ENCODE peak calls at places on chromosomes 6 and 20, in seven cellular contexts. One of them, this sample, is unnamed.

GRCh38 chr6:31383149-31383548 is 20.2 kb upstream of the MICA start:
- DNase-seq in Karpas-422: no peak
- DNase-seq in right lobe of liver: no peak
- DNase-seq in mesendoderm: no peak
- DNase-seq in heart left ventricle: no peak
- DNase-seq in adrenal gland: peak; percentile 49
- DNase-seq in suprapubic skin: no peak
- DNase-seq in this sample: no peak

GRCh38 chr20:13771853-13772453 is 12.8 kb downstream of the ESF1 start:
- DNase-seq in mesendoderm: peak; percentile 8
- DNase-seq in heart left ventricle: no peak
- DNase-seq in right lobe of liver: no peak
- DNase-seq in adrenal gland: no peak
- DNase-seq in Karpas-422: peak; percentile 79
- DNase-seq in suprapubic skin: no peak
- DNase-seq in this sample: no peak

GRCh38 chr20:53664121-53664520 is 70.5 kb upstream of the ZNF217 start:
- DNase-seq in Karpas-422: no peak
- DNase-seq in mesendoderm: no peak
- DNase-seq in heart left ventricle: no peak
- DNase-seq in suprapubic skin: no peak
- DNase-seq in adrenal gland: no peak
- DNase-seq in right lobe of liver: no peak
- DNase-seq in this sample: no peak

GRCh38 chr6:103672169-103672568 is 1187.5 kb downstream of the HACE1 start:
- DNase-seq in adrenal gland: no peak
- DNase-seq in heart left ventricle: no peak
- DNase-seq in suprapubic skin: no peak
- DNase-seq in mesendoderm: peak; percentile 26
- DNase-seq in right lobe of liver: no peak
- DNase-seq in Karpas-422: peak; percentile 62
- DNase-seq in this sample: no peak

GRCh38 chr6:151063339-151063738 is 176.4 kb upstream of the AKAP12 start:
- DNase-seq in heart left ventricle: no peak
- DNase-seq in right lobe of liver: no peak
- DNase-seq in suprapubic skin: no peak
- DNase-seq in Karpas-422: no peak
- DNase-seq in adrenal gland: no peak
- DNase-seq in mesendoderm: no peak
- DNase-seq in this sample: no peak

GRCh38 chr20:4946585-4947378 is 54.5 kb downstream of the SLC23A2 start:
- DNase-seq in right lobe of liver: no peak
- DNase-seq in heart left ventricle: no peak
- DNase-seq in suprapubic skin: no peak
- DNase-seq in mesendoderm: no peak
- DNase-seq in adrenal gland: no peak
- DNase-seq in Karpas-422: no peak
- DNase-seq in this sample: peak; percentile 30

GRCh38 chr20:58906894-58907293 is 54.4 kb downstream of the GNAS start:
- DNase-seq in adrenal gland: peak; percentile 18
- DNase-seq in heart left ventricle: no peak
- DNase-seq in right lobe of liver: no peak
- DNase-seq in Karpas-422: peak; percentile 51
- DNase-seq in suprapubic skin: no peak
- DNase-seq in mesendoderm: no peak
- DNase-seq in this sample: no peak

GRCh38 chr6:144349690-144350132 is 64.6 kb downstream of the UTRN start:
- DNase-seq in adrenal gland: peak; percentile 46
- DNase-seq in heart left ventricle: no peak
- DNase-seq in mesendoderm: no peak
- DNase-seq in suprapubic skin: no peak
- DNase-seq in right lobe of liver: no peak
- DNase-seq in Karpas-422: no peak
- DNase-seq in this sample: no peak

GRCh38 chr6:98824907-98825601 is 9.3 kb upstream of the POU3F2 start:
- DNase-seq in suprapubic skin: no peak
- DNase-seq in adrenal gland: no peak
- DNase-seq in mesendoderm: peak; percentile 67
- DNase-seq in right lobe of liver: no peak
- DNase-seq in heart left ventricle: no peak
- DNase-seq in Karpas-422: no peak
- DNase-seq in this sample: no peak

GRCh38 chr6:152727507-152727906 is 23.1 kb upstream of the VIP start:
- DNase-seq in right lobe of liver: no peak
- DNase-seq in suprapubic skin: no peak
- DNase-seq in Karpas-422: no peak
- DNase-seq in heart left ventricle: no peak
- DNase-seq in adrenal gland: no peak
- DNase-seq in mesendoderm: peak; percentile 43
- DNase-seq in this sample: no peak

GRCh38 chr6:68777956-68778355 is 142.9 kb downstream of the ADGRB3 start:
- DNase-seq in mesendoderm: no peak
- DNase-seq in right lobe of liver: no peak
- DNase-seq in suprapubic skin: no peak
- DNase-seq in adrenal gland: peak; percentile 10
- DNase-seq in Karpas-422: no peak
- DNase-seq in heart left ventricle: peak; percentile 46
- DNase-seq in this sample: no peak

GRCh38 chr20:64156136-64156885 is 7.9 kb upstream of the MYT1 start:
- DNase-seq in suprapubic skin: no peak
- DNase-seq in right lobe of liver: no peak
- DNase-seq in Karpas-422: no peak
- DNase-seq in mesendoderm: no peak
- DNase-seq in heart left ventricle: no peak
- DNase-seq in adrenal gland: no peak
- DNase-seq in this sample: no peak

GRCh38 chr20:22559711-22560305 is 24.6 kb downstream of the FOXA2 start:
- DNase-seq in Karpas-422: no peak
- DNase-seq in right lobe of liver: no peak
- DNase-seq in suprapubic skin: no peak
- DNase-seq in mesendoderm: no peak
- DNase-seq in heart left ventricle: no peak
- DNase-seq in adrenal gland: no peak
- DNase-seq in this sample: no peak

GRCh38 chr20:24960302-24960801 is 11.3 kb downstream of the CST7 start:
- DNase-seq in heart left ventricle: no peak
- DNase-seq in right lobe of liver: peak; percentile 39
- DNase-seq in adrenal gland: no peak
- DNase-seq in mesendoderm: no peak
- DNase-seq in Karpas-422: no peak
- DNase-seq in suprapubic skin: no peak
- DNase-seq in this sample: peak; percentile 44

DNA sequence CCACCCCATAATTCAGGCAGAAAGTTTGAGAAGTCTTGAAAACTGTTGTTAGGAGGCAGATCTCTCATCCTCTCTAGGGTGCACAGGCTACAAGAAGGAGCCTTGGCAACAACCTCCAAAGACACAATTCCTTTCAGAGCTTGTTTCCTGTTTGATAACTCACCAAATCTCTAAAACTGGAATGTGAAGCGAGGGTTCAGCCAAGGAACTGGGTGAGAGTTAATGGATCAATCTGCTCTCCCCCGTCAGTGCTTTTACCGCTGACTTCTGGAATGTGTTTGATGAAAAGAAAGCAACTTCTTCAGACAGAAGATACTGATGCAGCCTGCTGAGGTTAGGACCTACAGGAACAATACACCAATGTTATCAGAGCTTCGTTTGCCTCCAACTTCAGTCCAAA is 171.8 kb upstream of the BMP2 start:
- DNase-seq in suprapubic skin: no peak
- DNase-seq in Karpas-422: no peak
- DNase-seq in mesendoderm: peak; percentile 41
- DNase-seq in heart left ventricle: no peak
- DNase-seq in adrenal gland: peak; percentile 6
- DNase-seq in right lobe of liver: no peak
- DNase-seq in this sample: no peak
- H3K4me3 ChIP-seq in suprapubic skin: no peak overlapping the region
- H3K4me3 ChIP-seq in Karpas-422: no peak overlapping the region
- H3K4me3 ChIP-seq in mesendoderm: no peak overlapping the region
- H3K4me3 ChIP-seq in heart left ventricle: no peak overlapping the region
- H3K4me3 ChIP-seq in adrenal gland: no peak overlapping the region
- H3K4me3 ChIP-seq in right lobe of liver: no peak overlapping the region
- H3K4me3 ChIP-seq in this sample: no peak overlapping the region

GRCh38 chr6:20575125-20575524 is 40.9 kb downstream of the CDKAL1 start:
- DNase-seq in adrenal gland: no peak
- DNase-seq in Karpas-422: no peak
- DNase-seq in suprapubic skin: no peak
- DNase-seq in right lobe of liver: no peak
- DNase-seq in mesendoderm: peak; percentile 37
- DNase-seq in heart left ventricle: no peak
- DNase-seq in this sample: no peak

GRCh38 chr6:20572288-20572687 is 38.0 kb downstream of the CDKAL1 start:
- DNase-seq in mesendoderm: no peak
- DNase-seq in Karpas-422: no peak
- DNase-seq in adrenal gland: no peak
- DNase-seq in right lobe of liver: no peak
- DNase-seq in heart left ventricle: no peak
- DNase-seq in suprapubic skin: no peak
- DNase-seq in this sample: no peak

GRCh38 chr6:20572940-20573339 is 38.7 kb downstream of the CDKAL1 start:
- DNase-seq in heart left ventricle: no peak
- DNase-seq in right lobe of liver: no peak
- DNase-seq in mesendoderm: peak; percentile 21
- DNase-seq in adrenal gland: peak; percentile 30
- DNase-seq in suprapubic skin: no peak
- DNase-seq in Karpas-422: no peak
- DNase-seq in this sample: no peak

GRCh38 chr6:20575691-20576451 is 41.6 kb downstream of the CDKAL1 start:
- DNase-seq in suprapubic skin: no peak
- DNase-seq in right lobe of liver: no peak
- DNase-seq in adrenal gland: no peak
- DNase-seq in mesendoderm: peak; percentile 71
- DNase-seq in Karpas-422: no peak
- DNase-seq in heart left ventricle: no peak
- DNase-seq in this sample: no peak

DNA sequence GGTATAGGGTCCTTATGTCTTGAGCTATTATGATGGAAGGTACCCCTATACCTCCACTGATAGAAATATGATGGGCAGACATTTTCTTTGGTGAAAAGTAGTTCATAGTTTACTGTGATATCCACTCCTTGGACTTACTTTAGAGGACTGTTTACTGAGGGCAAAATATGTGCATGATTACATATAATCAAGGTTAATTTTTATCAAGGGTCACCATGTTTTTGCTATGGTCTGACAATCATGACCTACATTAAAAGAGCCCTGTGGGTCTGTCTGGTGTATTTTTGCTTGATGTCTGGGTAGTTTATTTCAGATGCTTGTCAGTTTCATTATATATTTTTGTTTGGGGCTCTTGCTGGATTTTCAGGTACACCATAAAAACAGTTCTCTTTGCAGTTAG is 40.1 kb downstream of the CDKAL1 start:
- DNase-seq in heart left ventricle: no peak
- DNase-seq in adrenal gland: no peak
- DNase-seq in Karpas-422: no peak
- DNase-seq in suprapubic skin: no peak
- DNase-seq in right lobe of liver: no peak
- DNase-seq in mesendoderm: no peak
- DNase-seq in this sample: no peak
- H3K36me3 ChIP-seq in heart left ventricle: peaks cover 23% of the 10 kb centered on the region
- H3K36me3 ChIP-seq in adrenal gland: no peaks in the 10 kb centered on the region
- H3K36me3 ChIP-seq in Karpas-422: peaks cover 3% of the 10 kb centered on the region
- H3K36me3 ChIP-seq in suprapubic skin: peaks cover 18% of the 10 kb centered on the region
- H3K36me3 ChIP-seq in right lobe of liver: no peaks in the 10 kb centered on the region
- H3K36me3 ChIP-seq in mesendoderm: no peaks in the 10 kb centered on the region
- H3K36me3 ChIP-seq in this sample: peaks cover 13% of the 10 kb centered on the region

DNA sequence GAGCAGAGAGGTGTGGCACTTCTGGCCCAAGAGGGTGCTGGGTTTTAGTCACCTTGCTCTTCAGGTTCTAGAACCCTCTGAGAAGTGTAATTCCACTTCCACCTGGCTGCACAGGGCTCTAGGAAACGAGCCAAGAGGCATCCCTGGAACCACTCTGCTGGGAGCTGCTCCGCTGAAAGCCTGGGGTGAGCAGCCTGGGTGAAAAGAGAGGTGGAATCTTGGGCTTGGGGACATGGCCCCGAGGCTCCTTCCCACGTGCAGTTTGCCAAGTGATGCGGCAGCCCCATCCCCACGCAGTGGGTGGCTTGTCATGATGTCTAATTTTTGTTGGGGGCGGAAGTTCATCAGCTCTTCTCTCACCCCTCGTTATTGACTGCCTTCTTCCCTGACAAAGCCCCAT is 32.8 kb downstream of the PPP1R16B start:
- DNase-seq in Karpas-422: no peak
- DNase-seq in adrenal gland: no peak
- DNase-seq in mesendoderm: no peak
- DNase-seq in heart left ventricle: no peak
- DNase-seq in suprapubic skin: no peak
- DNase-seq in right lobe of liver: no peak
- DNase-seq in this sample: no peak
- H3K4me1 ChIP-seq in Karpas-422: peaks cover 17% of the 10 kb centered on the region
- H3K4me1 ChIP-seq in adrenal gland: peaks cover 4% of the 10 kb centered on the region
- H3K4me1 ChIP-seq in mesendoderm: no peaks in the 10 kb centered on the region
- H3K4me1 ChIP-seq in heart left ventricle: no peaks in the 10 kb centered on the region
- H3K4me1 ChIP-seq in suprapubic skin: no peaks in the 10 kb centered on the region
- H3K4me1 ChIP-seq in right lobe of liver: no peaks in the 10 kb centered on the region
- H3K4me1 ChIP-seq in this sample: no peaks in the 10 kb centered on the region

DNA sequence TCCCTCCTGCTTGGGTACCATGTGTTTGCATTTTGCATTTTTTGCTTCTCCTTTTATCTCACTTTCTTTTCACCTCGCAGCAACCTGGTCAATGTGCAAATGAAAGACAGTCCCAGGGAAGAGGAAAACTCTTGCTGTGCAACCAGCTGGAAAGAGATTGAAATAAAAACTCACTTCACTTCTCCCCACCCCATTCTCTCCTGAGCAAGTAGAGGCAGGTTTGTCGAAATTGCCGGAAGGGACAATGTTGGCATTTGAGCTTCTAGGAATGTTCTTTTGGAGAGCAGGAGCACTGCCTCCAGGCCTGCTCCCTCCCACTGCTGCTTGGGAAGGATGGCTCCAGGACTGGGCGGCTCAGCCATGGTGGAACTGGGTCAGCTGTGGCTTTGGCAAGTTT is 30.6 kb downstream of the KCNG1 start:
- DNase-seq in right lobe of liver: no peak
- DNase-seq in heart left ventricle: no peak
- DNase-seq in suprapubic skin: no peak
- DNase-seq in adrenal gland: no peak
- DNase-seq in mesendoderm: peak; percentile 81
- DNase-seq in Karpas-422: peak; percentile 52
- DNase-seq in this sample: no peak
- H3K4me3 ChIP-seq in right lobe of liver: no peak overlapping the region
- H3K4me3 ChIP-seq in heart left ventricle: no peak overlapping the region
- H3K4me3 ChIP-seq in suprapubic skin: no peak overlapping the region
- H3K4me3 ChIP-seq in adrenal gland: no peak overlapping the region
- H3K4me3 ChIP-seq in mesendoderm: no peak overlapping the region
- H3K4me3 ChIP-seq in Karpas-422: no peak overlapping the region
- H3K4me3 ChIP-seq in this sample: no peak overlapping the region

DNA sequence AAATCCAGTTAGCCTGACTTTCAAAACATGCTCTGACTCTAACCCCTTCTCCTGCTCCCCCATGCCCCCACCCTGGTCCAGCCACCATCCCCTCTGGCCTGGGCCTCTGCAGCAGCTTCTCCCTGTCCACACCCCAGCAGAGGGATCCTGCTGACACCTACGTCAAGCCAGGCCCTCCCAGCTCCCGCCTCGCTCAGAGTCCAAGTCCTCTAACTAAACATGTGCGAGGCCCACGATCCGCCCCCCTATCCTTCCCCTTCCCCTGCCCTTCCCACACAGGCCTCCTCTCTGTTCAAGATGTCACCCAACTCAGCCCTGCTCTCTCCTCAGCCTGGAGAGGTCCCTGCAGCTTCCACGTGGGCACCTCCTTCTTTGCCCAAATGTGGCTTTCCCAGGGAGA is 33.7 kb downstream of the NFATC2 start:
- DNase-seq in Karpas-422: no peak
- DNase-seq in mesendoderm: no peak
- DNase-seq in adrenal gland: no peak
- DNase-seq in right lobe of liver: no peak
- DNase-seq in suprapubic skin: no peak
- DNase-seq in heart left ventricle: no peak
- DNase-seq in this sample: no peak
- H3K36me3 ChIP-seq in Karpas-422: peaks cover 75% of the 10 kb centered on the region
- H3K36me3 ChIP-seq in mesendoderm: no peaks in the 10 kb centered on the region
- H3K36me3 ChIP-seq in adrenal gland: no peaks in the 10 kb centered on the region
- H3K36me3 ChIP-seq in right lobe of liver: no peaks in the 10 kb centered on the region
- H3K36me3 ChIP-seq in suprapubic skin: peaks cover 5% of the 10 kb centered on the region
- H3K36me3 ChIP-seq in heart left ventricle: peaks cover 3% of the 10 kb centered on the region
- H3K36me3 ChIP-seq in this sample: no peaks in the 10 kb centered on the region

This sample was measured in tibial artery.